ENCODE peak calls at places on chromosomes 5 and 9, in nine cellular contexts. Q is EH, K is MV-4-11, G is left ventricle myocardium inferior, X is Calu3, C is osteocyte, E is AG10803, D is HCEC 1CT, W is HTR-8/SVneo. U is an unnamed sample.

GRCh38 chr9:116592926-116593325 is 94.2 kb upstream of the TRIM32 start:
- DNase-seq in D (peak), G (no peak), W (no peak), E (peak), K (no peak), C (no peak), X (no peak), Q (no peak), U (no peak)

GRCh38 chr9:126173401-126173800 is 153.2 kb upstream of the MVB12B start:
- DNase-seq in Q (no peak), K (no peak), G (no peak), W (no peak), C (peak), E (no peak), X (no peak), D (no peak), U (no peak)

GRCh38 chr5:11468334-11469039 is 435.8 kb downstream of the CTNND2 start:
- DNase-seq in D (peak), C (no peak), X (no peak), W (no peak), G (no peak), E (no peak), Q (no peak), K (no peak), U (no peak)

GRCh38 chr5:157454273-157454672 is 5.7 kb upstream of the NIPAL4 start:
- DNase-seq in K (no peak), E (no peak), C (peak), D (no peak), W (no peak), X (no peak), Q (no peak), G (no peak), U (no peak)

GRCh38 chr5:143923634-143924265 is 111.8 kb downstream of the HMHB1 start:
- DNase-seq in C (no peak), K (no peak), X (no peak), G (no peak), W (peak), Q (peak), D (peak), E (peak), U (no peak)

GRCh38 chr9:87498046-87498815 is 564 bp downstream of the DAPK1 start:
- DNase-seq in X (peak), W (no peak), C (peak), E (no peak), G (peak), D (no peak), Q (peak), K (no peak), U (no peak)

GRCh38 chr9:35552837-35553236 is 52.2 kb upstream of the TESK1 start:
- DNase-seq in W (no peak), K (no peak), G (no peak), D (peak), Q (peak), X (no peak), E (no peak), C (no peak), U (no peak)

GRCh38 chr5:177445052-177446016 is 1.3 kb upstream of the PRR7 start:
- DNase-seq in C (no peak), K (peak), G (no peak), X (no peak), Q (no peak), E (no peak), W (no peak), D (no peak), U (no peak)